ENCODE peak calls at places on chromosomes 16 and 17, in five cellular contexts. O is ELR; N is activated CD4-positive, CD25-positive, alpha-beta regulatory T cell; Q is stimulated activated CD8-positive, alpha-beta memory T cell treated with anti-CD3 and anti-CD28 coated beads, Interleukin-7, amount 100 ng/mL, for 48 hours; R is fibroblast of pulmonary artery. X is an unnamed sample.

GRCh38 chr17:59361916-59362810 is 30.7 kb downstream of the YPEL2 start:
- DNase-seq in O (peak), N (no peak), Q (peak), R (peak), X (peak)

GRCh38 chr16:85615014-85615851 is 2.1 kb downstream of the GSE1 start:
- DNase-seq in O (no peak), N (peak), Q (peak), R (no peak), X (no peak)

GRCh38 chr16:1430759-1431496 is at the start of gene PERCC1:
- DNase-seq in O (no peak), N (no peak), Q (no peak), R (no peak), X (no peak)

GRCh38 chr17:73371285-73371684 is 59.5 kb upstream of the CDC42EP4 start:
- DNase-seq in O (peak), N (no peak), Q (no peak), R (peak), X (peak)

GRCh38 chr17:30304778-30305177 is 13.0 kb upstream of the BLMH start:
- DNase-seq in O (no peak), N (no peak), Q (no peak), R (peak), X (no peak)

GRCh38 chr17:66302761-66303626 is 581 bp downstream of the PRKCA start:
- DNase-seq in O (peak), N (peak), Q (peak), R (peak), X (peak)

GRCh38 chr17:34578656-34579016 is 746 bp upstream of the TMEM132E start:
- DNase-seq in O (no peak), N (no peak), Q (no peak), R (no peak), X (no peak)

GRCh38 chr17:57102122-57102521 is 17.1 kb downstream of the AKAP1 start:
- DNase-seq in O (no peak), N (no peak), Q (no peak), R (no peak), X (no peak)

GRCh38 chr17:28724500-28725165 is 1.4 kb downstream of the TLCD1 start:
- DNase-seq in O (no peak), N (no peak), Q (no peak), R (no peak), X (no peak)

GRCh38 chr16:2919511-2920255 is 8.0 kb downstream of the FLYWCH1 start:
- DNase-seq in O (peak), N (peak), Q (no peak), R (peak), X (peak)

GRCh38 chr17:81306898-81307510 is 11.9 kb upstream of the SLC38A10 start:
- DNase-seq in O (peak), N (no peak), Q (no peak), R (no peak), X (no peak)

GRCh38 chr16:53498984-53499383 is 4.0 kb downstream of the AKTIP start:
- DNase-seq in O (no peak), N (no peak), Q (no peak), R (no peak), X (no peak)

GRCh38 chr17:4515501-4515900 is 16.8 kb downstream of the SPNS2 start:
- DNase-seq in O (no peak), N (no peak), Q (no peak), R (no peak), X (no peak)

GRCh38 chr17:21318439-21318838 is 33.9 kb downstream of the MAP2K3 start:
- DNase-seq in O (no peak), N (no peak), Q (no peak), R (no peak), X (no peak)

GRCh38 chr17:9409430-9409829 is 166.2 kb downstream of the STX8 start:
- DNase-seq in O (no peak), N (no peak), Q (no peak), R (no peak), X (peak)

GRCh38 chr16:31179747-31180458 is at the start of gene FUS:
- DNase-seq in O (peak), N (peak), Q (peak), R (peak), X (peak)

GRCh38 chr16:68074850-68075249 is 10.3 kb upstream of the NFATC3 start:
- DNase-seq in O (no peak), N (peak), Q (peak), R (no peak), X (no peak)

GRCh38 chr16:29306953-29307597 is 99.4 kb downstream of the NPIPB11 start:
- DNase-seq in O (peak), N (no peak), Q (no peak), R (no peak), X (peak)

GRCh38 chr16:53504665-53505064 is 1.7 kb upstream of the AKTIP start:
- DNase-seq in O (peak), N (no peak), Q (no peak), R (peak), X (no peak)

GRCh38 chr17:4919511-4920047 is 12.5 kb upstream of the GP1BA start:
- DNase-seq in O (no peak), N (no peak), Q (no peak), R (no peak), X (no peak)

GRCh38 chr17:8656693-8657092 is 26.2 kb upstream of the MYH10 start:
- DNase-seq in O (no peak), N (no peak), Q (no peak), R (no peak), X (no peak)

GRCh38 chr16:85986931-85987749 is 88.2 kb downstream of the IRF8 start:
- DNase-seq in O (peak), N (no peak), Q (no peak), R (no peak), X (no peak)

GRCh38 chr16:871562-872330 is 71.2 kb upstream of the GNG13 start:
- DNase-seq in O (no peak), N (no peak), Q (no peak), R (no peak), X (no peak)

GRCh38 chr16:30437511-30438046 is 7.7 kb upstream of the DCTPP1 start:
- DNase-seq in O (no peak), N (no peak), Q (no peak), R (no peak), X (no peak)

GRCh38 chr17:10673318-10673717 is 16.2 kb upstream of the MYH3 start:
- DNase-seq in O (no peak), N (no peak), Q (no peak), R (no peak), X (no peak)

GRCh38 chr17:73285603-73285908 is 23.9 kb upstream of the CPSF4L start:
- DNase-seq in O (no peak), N (no peak), Q (no peak), R (no peak), X (no peak)

GRCh38 chr17:17672453-17673368 is 8.5 kb upstream of the RAI1 start:
- DNase-seq in O (peak), N (no peak), Q (no peak), R (no peak), X (no peak)

GRCh38 chr16:85800321-85800669 is 800 bp downstream of the COX4I1 start:
- DNase-seq in O (peak), N (no peak), Q (no peak), R (peak), X (no peak)

GRCh38 chr16:52964290-52964689 is 88.4 kb downstream of the CHD9NB start:
- DNase-seq in O (no peak), N (no peak), Q (no peak), R (no peak), X (peak)

GRCh38 chr16:86517652-86518258 is 7.4 kb downstream of the FOXF1 start:
- DNase-seq in O (peak), N (no peak), Q (no peak), R (peak), X (peak)

GRCh38 chr17:39239640-39240314 is 14.0 kb upstream of the STAC2 start:
- DNase-seq in O (peak), N (peak), Q (peak), R (peak), X (no peak)

GRCh38 chr16:66928702-66929388 is 3.5 kb upstream of the RRAD start:
- DNase-seq in O (peak), N (no peak), Q (no peak), R (peak), X (peak)